ENCODE peak calls at places on chromosomes 5 and 9, in ten cellular contexts. Q, V, L, H, S, C, F, P, K and O are unnamed samples.

GRCh38 chr9:12625844-12626243 is 67.3 kb upstream of the TYRP1 start:
- DNase-seq in S (no peak), V (no peak), F (no peak), P (no peak), Q (no peak), K (no peak), L (no peak), H (no peak), C (no peak), O (no peak)

GRCh38 chr9:107229146-107229545 is 53.9 kb upstream of the RAD23B start:
- DNase-seq in L (no peak), S (no peak), F (no peak), V (no peak), K (no peak), H (no peak), C (no peak), P (no peak), Q (peak; percentile 8), O (no peak)

GRCh38 chr5:97991236-97991635 is 782.2 kb upstream of the RGMB start:
- DNase-seq in Q (no peak), F (no peak), H (no peak), S (no peak), L (no peak), P (no peak), V (no peak), C (no peak), K (no peak), O (no peak)

GRCh38 chr5:140295414-140295813 is 7.5 kb downstream of the PFDN1 start:
- DNase-seq in S (peak; percentile 92), K (no peak), F (no peak), Q (peak; percentile 99), V (peak; percentile 86), L (peak; percentile 99), H (peak; percentile 96), P (peak; percentile 94), C (peak; percentile 63), O (no peak)

GRCh38 chr9:125479846-125480615 is 218.4 kb downstream of the GAPVD1 start:
- DNase-seq in S (no peak), F (no peak), P (no peak), K (no peak), C (no peak), L (no peak), H (no peak), Q (no peak), V (no peak), O (no peak)

GRCh38 chr9:122474561-122474960 is 3.2 kb downstream of the OR1J1 start:
- DNase-seq in K (no peak), V (no peak), S (no peak), H (no peak), C (no peak), Q (peak; percentile 12), F (no peak), L (no peak), P (no peak), O (no peak)

GRCh38 chr9:35517136-35517535 is 27.2 kb downstream of the RUSC2 start:
- DNase-seq in L (peak; percentile 41), S (no peak), C (no peak), F (no peak), V (no peak), Q (peak; percentile 35), K (no peak), P (no peak), H (peak; percentile 51), O (no peak)

GRCh38 chr9:8338249-8338721 is 538.7 kb upstream of the DMAC1 start:
- DNase-seq in S (no peak), F (no peak), L (peak; percentile 37), V (no peak), H (peak; percentile 45), C (peak; percentile 48), P (peak; percentile 22), K (no peak), Q (peak; percentile 7), O (no peak)

GRCh38 chr5:68265822-68266395 is 50.4 kb downstream of the PIK3R1 start:
- DNase-seq in S (no peak), C (no peak), L (peak; percentile 29), Q (peak; percentile 23), H (no peak), P (no peak), V (no peak), K (no peak), F (no peak), O (no peak)

GRCh38 chr5:171428849-171429542 is 9.5 kb downstream of the FGF18 start:
- DNase-seq in F (no peak), Q (no peak), K (no peak), S (no peak), C (peak; percentile 26), L (no peak), P (no peak), H (no peak), V (no peak), O (no peak)

GRCh38 chr9:117706421-117707150 is 2.4 kb downstream of the TLR4 start:
- DNase-seq in L (peak; percentile 36), S (no peak), K (no peak), V (no peak), F (no peak), H (peak; percentile 16), P (no peak), Q (no peak), C (no peak), O (no peak)

GRCh38 chr5:140408750-140409241 is 7.2 kb downstream of the ANKHD1 start:
- DNase-seq in C (no peak), L (no peak), F (no peak), H (no peak), Q (no peak), V (no peak), P (peak; percentile 64), S (no peak), K (no peak), O (no peak)

GRCh38 chr9:89367281-89367680 is 49.0 kb downstream of the SECISBP2 start:
- DNase-seq in V (no peak), S (no peak), K (no peak), H (no peak), L (no peak), P (no peak), C (no peak), Q (no peak), F (no peak), O (no peak)

GRCh38 chr5:74296685-74297084 is 343.8 kb downstream of the ENC1 start:
- DNase-seq in K (no peak), F (no peak), H (peak; percentile 65), P (peak; percentile 21), V (peak; percentile 10), S (no peak), C (no peak), L (peak; percentile 75), Q (peak; percentile 66), O (no peak)

GRCh38 chr5:9894571-9895304 is 264.6 kb upstream of the TAS2R1 start:
- DNase-seq in F (no peak), L (no peak), Q (no peak), H (no peak), P (no peak), K (no peak), S (no peak), C (no peak), V (no peak), O (no peak)

GRCh38 chr5:140011297-140011802 is 31.7 kb downstream of the NRG2 start:
- DNase-seq in F (no peak), P (peak; percentile 44), C (no peak), Q (peak; percentile 1), S (no peak), K (no peak), H (no peak), V (peak; percentile 63), L (peak; percentile 26), O (peak; percentile 51)

GRCh38 chr5:132506094-132506692 is 15.6 kb upstream of the IRF1 start:
- DNase-seq in P (peak; percentile 78), C (peak; percentile 62), L (peak; percentile 85), F (no peak), H (peak; percentile 88), K (no peak), V (no peak), S (peak; percentile 86), Q (peak; percentile 98), O (peak; percentile 66)

GRCh38 chr5:82847564-82847963 is 229.6 kb downstream of the TMEM167A start:
- DNase-seq in K (no peak), F (no peak), Q (no peak), H (no peak), S (no peak), P (no peak), L (peak; percentile 21), C (no peak), V (no peak), O (no peak)

GRCh38 chr9:19405771-19406170 is 3.0 kb upstream of the ACER2 start:
- DNase-seq in K (no peak), P (no peak), V (no peak), Q (no peak), F (no peak), H (no peak), S (no peak), C (no peak), L (no peak), O (no peak)

DNA sequence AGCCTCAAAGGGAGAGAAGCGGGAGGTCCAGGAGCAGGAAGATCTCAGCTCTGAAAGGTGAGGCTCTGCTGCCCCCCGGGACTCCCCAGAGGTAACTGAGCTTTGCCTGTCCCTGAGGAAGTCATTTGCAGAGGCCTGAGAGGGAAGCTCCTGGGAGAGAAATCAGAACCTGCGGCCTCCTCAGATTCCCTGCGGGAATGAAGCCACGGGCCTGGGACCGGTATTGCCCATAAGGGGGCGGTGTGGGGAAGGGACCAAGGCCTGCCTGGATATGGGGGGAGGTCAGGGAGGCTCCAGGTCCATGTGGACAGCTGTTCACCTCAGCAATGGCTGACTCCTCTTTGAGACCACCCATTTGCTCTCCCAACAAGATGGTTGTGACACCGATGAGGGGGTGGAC is 1.3 kb downstream of the SPATA31E1 start:
- DNase-seq in C (no peak), K (peak; percentile 34), V (no peak), Q (no peak), H (no peak), F (peak; percentile 38), P (no peak), L (no peak), S (no peak), O (no peak)
- TF ChIP-seq CTCF in C (no peak), K (no peak), V (no peak), Q (no peak), H (peak; percentile 25), F (no peak), P (peak; percentile 11), L (no peak), S (no peak), O (no peak)

GRCh38 chr9:134323741-134324358 is 2.4 kb upstream of the RXRA start:
- DNase-seq in S (no peak), P (peak; percentile 92), V (peak; percentile 55), F (no peak), K (no peak), C (peak; percentile 91), Q (no peak), H (no peak), L (peak; percentile 35), O (no peak)
- TF ChIP-seq CTCF in S (no peak), P (no peak), V (no peak), F (no peak), K (no peak), C (no peak), Q (no peak), H (no peak), L (no peak), O (no peak)

GRCh38 chr9:93154293-93154903 is 20.3 kb upstream of the NINJ1 start:
- DNase-seq in F (peak; percentile 81), Q (no peak), V (no peak), K (peak; percentile 73), C (no peak), L (peak; percentile 18), S (no peak), P (peak; percentile 54), H (no peak), O (peak; percentile 59)
- TF ChIP-seq CTCF in F (peak; percentile 79), Q (peak; percentile 44), V (peak; percentile 26), K (peak; percentile 74), C (no peak), L (peak; percentile 65), S (peak; percentile 58), P (peak; percentile 62), H (peak; percentile 80), O (peak; percentile 65)

GRCh38 chr5:5293029-5293428 is 129.4 kb upstream of the ICE1 start:
- DNase-seq in V (no peak), S (no peak), L (no peak), Q (no peak), H (no peak), K (no peak), P (no peak), F (no peak), C (no peak), O (no peak)
- TF ChIP-seq CTCF in V (no peak), S (no peak), L (no peak), Q (no peak), H (no peak), K (no peak), P (no peak), F (no peak), C (no peak), O (no peak)